ENCODE peak calls at places on chromosome 9, in four cellular contexts. M, L, P and Z are unnamed samples.

GRCh38 chr9:130857864-130858730 is 23.0 kb downstream of the ABL1 start:
- DNase-seq in L (no peak), M (no peak), P (no peak), Z (peak; percentile 81)

GRCh38 chr9:122218885-122219855 is 9.6 kb downstream of the LHX6 start:
- DNase-seq in L (no peak), M (no peak), P (no peak), Z (no peak)

GRCh38 chr9:76969716-76970115 is 49.7 kb upstream of the FOXB2 start:
- DNase-seq in L (no peak), P (no peak), M (no peak), Z (no peak)

GRCh38 chr9:87678650-87679355 is 47.1 kb upstream of the CTSL start:
- DNase-seq in M (peak; percentile 35), P (no peak), L (no peak), Z (no peak)

GRCh38 chr9:115595951-115596742 is 478.2 kb upstream of the TNC start:
- DNase-seq in P (no peak), M (no peak), L (no peak), Z (peak; percentile 83)

GRCh38 chr9:123544007-123544827 is 188.2 kb downstream of the CRB2 start:
- DNase-seq in P (no peak), L (no peak), M (peak; percentile 7), Z (no peak)

GRCh38 chr9:110255064-110255416 is 1.3 kb downstream of the TXN start:
- DNase-seq in L (no peak), P (no peak), M (peak; percentile 7), Z (no peak)

GRCh38 chr9:131278421-131279111 is 2.3 kb upstream of the FAM78A start:
- DNase-seq in L (no peak), P (no peak), M (no peak), Z (no peak)

GRCh38 chr9:113558632-113559502 is 95.3 kb downstream of the RGS3 start:
- DNase-seq in M (no peak), L (no peak), P (peak; percentile 48), Z (no peak)

GRCh38 chr9:72557549-72557948 is 36.1 kb downstream of the TMC1 start:
- DNase-seq in P (peak; percentile 82), L (peak; percentile 9), M (no peak), Z (peak; percentile 76)

GRCh38 chr9:967851-968641 is 8.4 kb upstream of the DMRT3 start:
- DNase-seq in M (no peak), L (no peak), P (no peak), Z (no peak)

GRCh38 chr9:28688172-28688571 is 1114.9 kb upstream of the C9orf72 start:
- DNase-seq in P (no peak), M (no peak), L (peak; percentile 5), Z (no peak)

GRCh38 chr9:132513416-132513815 is 69.0 kb upstream of the BARHL1 start:
- DNase-seq in L (no peak), P (no peak), M (no peak), Z (no peak)

GRCh38 chr9:128411373-128412119 is 9.1 kb upstream of the CERCAM start:
- DNase-seq in P (no peak), M (no peak), L (no peak), Z (no peak)

GRCh38 chr9:34079181-34079580 is 30.5 kb upstream of the UBAP2 start:
- DNase-seq in P (no peak), L (no peak), M (no peak), Z (no peak)

GRCh38 chr9:99144966-99145365 is 40.1 kb downstream of the TGFBR1 start:
- DNase-seq in L (no peak), M (no peak), P (no peak), Z (no peak)

GRCh38 chr9:123418052-123418430 is 62.0 kb downstream of the CRB2 start:
- DNase-seq in M (no peak), L (no peak), P (no peak), Z (no peak)

GRCh38 chr9:32906213-32906612 is 95.2 kb downstream of the APTX start:
- DNase-seq in P (no peak), L (no peak), M (no peak), Z (no peak)

GRCh38 chr9:7154003-7154619 is 396.3 kb downstream of the KDM4C start:
- DNase-seq in L (no peak), P (no peak), M (no peak), Z (no peak)

GRCh38 chr9:21326526-21327139 is 8.6 kb downstream of the KLHL9 start:
- DNase-seq in L (no peak), M (peak; percentile 56), P (no peak), Z (peak; percentile 3)

GRCh38 chr9:93958875-93959682 is 3.9 kb upstream of the BARX1 start:
- DNase-seq in P (no peak), L (no peak), M (no peak), Z (no peak)

GRCh38 chr9:89755835-89756234 is 151.0 kb downstream of the GADD45G start:
- DNase-seq in M (no peak), P (no peak), L (no peak), Z (no peak)

GRCh38 chr9:36191290-36191645 is 547 bp downstream of the CLTA start:
- DNase-seq in P (no peak), L (no peak), M (peak; percentile 32), Z (no peak)

GRCh38 chr9:76588320-76588719 is 129.3 kb downstream of the GCNT1 start:
- DNase-seq in L (no peak), M (no peak), P (no peak), Z (no peak)

GRCh38 chr9:74275872-74276508 is 221.1 kb upstream of the RORB start:
- DNase-seq in L (no peak), M (no peak), P (no peak), Z (no peak)

GRCh38 chr9:89204811-89205210 is 26.2 kb upstream of the SHC3 start:
- DNase-seq in L (no peak), M (no peak), P (no peak), Z (no peak)

GRCh38 chr9:86202338-86202882 is 57.0 kb downstream of the C9orf153 start:
- DNase-seq in L (no peak), P (no peak), M (peak; percentile 18), Z (peak; percentile 25)

GRCh38 chr9:12785251-12785880 is 10.5 kb downstream of the LURAP1L start:
- DNase-seq in M (no peak), P (no peak), L (no peak), Z (no peak)

GRCh38 chr9:3662671-3663070 is 136.9 kb upstream of the RFX3 start:
- DNase-seq in P (no peak), L (no peak), M (no peak), Z (peak; percentile 30)

GRCh38 chr9:110753734-110754231 is 85.2 kb downstream of the MUSK start:
- DNase-seq in L (no peak), M (no peak), P (no peak), Z (no peak)

GRCh38 chr9:28134577-28134976 is 561.3 kb upstream of the C9orf72 start:
- DNase-seq in M (no peak), L (no peak), P (no peak), Z (no peak)

GRCh38 chr9:36207016-36207415 is 16.3 kb downstream of the CLTA start:
- DNase-seq in L (no peak), M (no peak), P (no peak), Z (no peak)

GRCh38 chr9:123866497-123866896 is 63.4 kb downstream of the DENND1A start:
- DNase-seq in M (peak; percentile 27), L (no peak), P (no peak), Z (no peak)

GRCh38 chr9:34170252-34170915 is 8.5 kb upstream of the UBAP1 start:
- DNase-seq in L (no peak), M (no peak), P (no peak), Z (no peak)

GRCh38 chr9:70514273-70514672 is 99.8 kb upstream of the KLF9 start:
- DNase-seq in P (no peak), L (no peak), M (no peak), Z (no peak)

GRCh38 chr9:82799300-82799699 is 263.6 kb downstream of the RASEF start:
- DNase-seq in L (no peak), M (no peak), P (no peak), Z (no peak)

GRCh38 chr9:125329978-125330377 is 68.4 kb downstream of the GAPVD1 start:
- DNase-seq in M (no peak), P (no peak), L (no peak), Z (no peak)

GRCh38 chr9:134913713-134914500 is 3.8 kb downstream of the FCN1 start:
- DNase-seq in M (no peak), P (no peak), L (no peak), Z (peak; percentile 26)

DNA sequence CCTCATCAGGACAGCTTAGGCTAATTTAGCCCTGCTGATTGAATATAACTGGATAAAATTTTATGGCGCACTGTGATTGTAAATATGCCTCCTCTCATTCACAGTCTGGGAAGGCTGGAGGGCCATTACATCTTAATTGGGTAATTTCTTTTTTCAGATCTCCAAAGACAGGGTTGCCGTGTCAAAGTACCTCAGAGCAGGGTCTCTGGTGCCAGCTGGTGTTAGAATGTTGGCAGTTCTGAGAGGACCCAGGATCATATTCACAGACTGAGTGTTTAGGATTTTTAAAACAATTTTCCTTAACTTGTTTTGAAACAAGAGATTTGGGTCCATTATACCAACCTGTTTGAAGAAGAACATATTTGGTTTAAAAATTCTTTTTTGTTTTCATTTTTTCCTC is 455.7 kb upstream of the TLE4 start:
- DNase-seq in L (no peak), P (no peak), M (no peak), Z (no peak)
- H3K36me3 ChIP-seq in L (no peaks in the 10 kb centered on the region), P (no peaks in the 10 kb centered on the region), M (no peaks in the 10 kb centered on the region), Z (no peaks in the 10 kb centered on the region)

DNA sequence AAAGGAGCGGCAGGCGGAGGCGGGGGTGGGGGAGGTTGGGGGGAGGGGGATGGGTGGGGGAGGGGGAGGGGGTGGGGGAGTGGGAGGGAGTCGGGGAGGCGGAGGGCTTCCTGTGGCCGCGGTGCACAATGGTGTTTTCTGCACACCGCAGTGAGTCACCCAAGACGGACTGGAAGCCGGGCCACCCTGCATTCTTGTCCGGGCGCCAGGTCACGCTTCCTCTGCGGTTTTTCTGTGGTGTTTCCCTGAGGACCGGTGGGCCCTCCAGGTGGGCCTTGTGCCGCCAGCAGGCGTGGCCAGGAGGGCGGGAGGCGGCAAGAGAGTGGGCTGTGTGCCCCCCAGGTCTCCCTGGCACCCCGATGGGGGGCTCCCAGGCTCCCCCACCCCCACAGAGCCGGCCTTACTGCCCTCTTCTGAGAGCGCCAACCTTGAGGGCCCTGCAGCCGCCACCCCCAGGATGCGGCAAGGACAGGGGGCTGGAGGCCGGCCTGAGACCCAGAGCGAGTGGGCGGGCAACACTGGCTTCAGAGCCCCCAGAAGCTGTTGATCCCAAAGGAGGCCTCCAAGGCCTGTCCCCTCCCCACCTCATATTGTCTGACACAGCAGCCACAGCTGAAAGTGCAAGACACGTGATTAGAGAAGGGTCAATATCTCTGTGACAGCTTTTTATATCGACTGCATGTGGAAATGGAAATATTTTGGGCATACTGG is 11.1 kb downstream of the EXD3 start:
- DNase-seq in L (no peak), P (peak; percentile 96), M (no peak), Z (peak; percentile 98)
- H3K36me3 ChIP-seq in L (no peaks in the 10 kb centered on the region), P (no peaks in the 10 kb centered on the region), M (no peaks in the 10 kb centered on the region), Z (peaks cover 8% of the 10 kb centered on the region)

GRCh38 chr9:120454427-120454826 is 125.5 kb downstream of the CDK5RAP2 start:
- DNase-seq in P (no peak), L (no peak), M (no peak), Z (no peak)
- H3K36me3 ChIP-seq in P (peaks cover 39% of the 10 kb centered on the region), L (peaks cover 21% of the 10 kb centered on the region), M (peaks cover 12% of the 10 kb centered on the region), Z (peaks cover 42% of the 10 kb centered on the region)

DNA sequence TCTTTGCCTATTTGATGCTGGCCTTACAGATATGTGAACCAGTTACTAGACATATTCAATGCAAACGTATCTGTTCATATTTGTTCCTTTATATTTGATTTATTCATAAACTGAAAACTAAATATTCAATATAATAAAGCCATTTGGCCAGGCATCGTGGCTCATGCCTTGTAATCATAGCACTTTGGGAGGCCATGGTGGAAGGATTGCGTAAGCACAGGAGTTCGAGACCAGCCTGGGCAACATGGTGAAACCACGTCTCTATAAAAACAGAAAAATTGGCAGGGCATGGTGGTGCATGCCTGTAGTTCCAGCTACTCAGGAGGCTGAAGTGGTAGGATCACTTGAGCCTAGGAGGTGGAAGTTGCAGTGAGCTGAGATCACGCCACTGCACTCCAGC is 49.2 kb upstream of the CTNNAL1 start:
- DNase-seq in M (no peak), L (no peak), P (no peak), Z (no peak)
- H3K36me3 ChIP-seq in M (no peaks in the 10 kb centered on the region), L (peaks cover 64% of the 10 kb centered on the region), P (peaks cover 77% of the 10 kb centered on the region), Z (peaks cover 75% of the 10 kb centered on the region)